ENCODE peak calls at places on chromosome 3, in nine cellular contexts. S is fibroblast of the aortic adventitia, X is fibroblast of villous mesenchyme, Q is upper lobe of right lung, P is HFF-Myc, U is lower leg skin, K is choroid plexus epithelial cell, Z is tibial artery, I is AG09309. A is an unnamed sample.
A peak's percentile ranks its signal among the peaks of the same experiment; 100 is the strongest.

GRCh38 chr3:158808697-158809096 is 6.8 kb downstream of the MFSD1 start:
- DNase-seq in S (peak; percentile 18), X (peak; percentile 13), Q (no peak), P (peak; percentile 36), U (no peak), K (peak; percentile 63), Z (no peak), I (peak; percentile 21), A (peak; percentile 71)

GRCh38 chr3:193842029-193842782 is 249.2 kb downstream of the OPA1 start:
- DNase-seq in S (no peak), X (no peak), Q (peak; percentile 67), P (no peak), U (peak; percentile 85), K (no peak), Z (peak; percentile 38), I (no peak), A (no peak)

GRCh38 chr3:4994144-4994730 is 15.0 kb downstream of the BHLHE40 start:
- DNase-seq in S (peak; percentile 41), X (peak; percentile 52), Q (no peak), P (no peak), U (no peak), K (peak; percentile 52), Z (no peak), I (no peak), A (peak; percentile 49)

GRCh38 chr3:136075218-136075808 is 109.8 kb downstream of the PPP2R3A start:
- DNase-seq in S (peak; percentile 90), X (peak; percentile 86), Q (no peak), P (peak; percentile 72), U (no peak), K (peak; percentile 92), Z (peak; percentile 74), I (no peak), A (peak; percentile 79)

GRCh38 chr3:139797724-139798343 is 120.1 kb upstream of the NMNAT3 start:
- DNase-seq in S (peak; percentile 47), X (peak; percentile 57), Q (no peak), P (no peak), U (no peak), K (peak; percentile 69), Z (no peak), I (no peak), A (peak; percentile 51)

GRCh38 chr3:85725809-85726208 is 767.0 kb downstream of the CADM2 start:
- DNase-seq in S (no peak), X (no peak), Q (no peak), P (no peak), U (no peak), K (no peak), Z (no peak), I (no peak), A (peak; percentile 1)

GRCh38 chr3:5520237-5520636 is 332.7 kb downstream of the EDEM1 start:
- DNase-seq in S (no peak), X (no peak), Q (no peak), P (no peak), U (no peak), K (no peak), Z (no peak), I (no peak), A (no peak)

GRCh38 chr3:52046186-52046913 is 10.0 kb downstream of the DUSP7 start:
- DNase-seq in S (peak; percentile 93), X (peak; percentile 95), Q (no peak), P (peak; percentile 91), U (no peak), K (peak; percentile 89), Z (peak; percentile 80), I (peak; percentile 94), A (peak; percentile 95)

GRCh38 chr3:152222327-152222726 is 46.4 kb upstream of the MBNL1 start:
- DNase-seq in S (peak; percentile 89), X (peak; percentile 42), Q (no peak), P (no peak), U (no peak), K (peak; percentile 82), Z (no peak), I (peak; percentile 50), A (peak; percentile 29)

GRCh38 chr3:81985996-81986723 is 224.7 kb upstream of the GBE1 start:
- DNase-seq in S (no peak), X (no peak), Q (no peak), P (no peak), U (no peak), K (no peak), Z (no peak), I (no peak), A (no peak)

GRCh38 chr3:2511356-2511755 is 412.7 kb downstream of the CNTN4 start:
- DNase-seq in S (no peak), X (no peak), Q (no peak), P (no peak), U (no peak), K (no peak), Z (no peak), I (no peak), A (no peak)

GRCh38 chr3:65402597-65402996 is 636.1 kb downstream of the MAGI1 start:
- DNase-seq in S (peak; percentile 69), X (peak; percentile 29), Q (no peak), P (peak; percentile 67), U (no peak), K (peak; percentile 67), Z (peak; percentile 24), I (peak; percentile 78), A (peak; percentile 88)

GRCh38 chr3:66023728-66024390 is 14.9 kb downstream of the MAGI1 start:
- DNase-seq in S (no peak), X (peak; percentile 54), Q (no peak), P (no peak), U (no peak), K (no peak), Z (no peak), I (no peak), A (no peak)

GRCh38 chr3:126021224-126021623 is 52.2 kb downstream of the ROPN1B start:
- DNase-seq in S (no peak), X (peak; percentile 39), Q (no peak), P (no peak), U (peak; percentile 54), K (no peak), Z (no peak), I (no peak), A (no peak)

GRCh38 chr3:11059090-11059798 is 66.7 kb downstream of the SLC6A1 start:
- DNase-seq in S (peak; percentile 78), X (peak; percentile 70), Q (no peak), P (peak; percentile 42), U (peak; percentile 82), K (peak; percentile 83), Z (peak; percentile 53), I (peak; percentile 52), A (peak; percentile 68)

GRCh38 chr3:186637661-186638060 is 2.5 kb upstream of the FETUB start:
- DNase-seq in S (no peak), X (no peak), Q (no peak), P (no peak), U (no peak), K (no peak), Z (no peak), I (no peak), A (no peak)

GRCh38 chr3:43162573-43163084 is 56.8 kb upstream of the POMGNT2 start:
- DNase-seq in S (no peak), X (no peak), Q (no peak), P (no peak), U (no peak), K (no peak), Z (no peak), I (no peak), A (no peak)

GRCh38 chr3:113953677-113954076 is 5.9 kb downstream of the ZDHHC23 start:
- DNase-seq in S (no peak), X (no peak), Q (no peak), P (no peak), U (no peak), K (peak; percentile 34), Z (no peak), I (no peak), A (peak; percentile 30)

GRCh38 chr3:170038434-170039110 is 777 bp downstream of the GPR160 start:
- DNase-seq in S (no peak), X (no peak), Q (peak; percentile 83), P (no peak), U (no peak), K (no peak), Z (no peak), I (no peak), A (no peak)
- TF ChIP-seq CTCF in S (peak; percentile 12), X (no peak), Q (peak; percentile 27), P (no peak), U (no peak), K (no peak), Z (no peak), I (no peak), A (peak; percentile 5)

GRCh38 chr3:130733236-130733884 is 13.3 kb downstream of the PIK3R4 start:
- DNase-seq in S (no peak), X (peak; percentile 48), Q (no peak), P (no peak), U (no peak), K (no peak), Z (no peak), I (no peak), A (no peak)

GRCh38 chr3:130731817-130732216 is 14.8 kb downstream of the PIK3R4 start:
- DNase-seq in S (no peak), X (no peak), Q (no peak), P (no peak), U (no peak), K (no peak), Z (no peak), I (no peak), A (no peak)

GRCh38 chr3:130725746-130726145 is 20.9 kb downstream of the PIK3R4 start:
- DNase-seq in S (peak; percentile 13), X (no peak), Q (no peak), P (no peak), U (no peak), K (no peak), Z (no peak), I (no peak), A (no peak)

GRCh38 chr3:130729154-130729553 is 17.5 kb downstream of the PIK3R4 start:
- DNase-seq in S (no peak), X (no peak), Q (no peak), P (no peak), U (no peak), K (no peak), Z (no peak), I (no peak), A (no peak)

GRCh38 chr3:130728037-130728436 is 18.6 kb downstream of the PIK3R4 start:
- DNase-seq in S (no peak), X (no peak), Q (no peak), P (no peak), U (no peak), K (no peak), Z (no peak), I (no peak), A (no peak)
- H3K4me3 ChIP-seq in S (no peak overlapping the region), X (no peak overlapping the region), Q (no peak overlapping the region), P (no peak overlapping the region), U (no peak overlapping the region), K (no peak overlapping the region), Z (no peak overlapping the region), I (no peak overlapping the region), A (no peak overlapping the region)

DNA sequence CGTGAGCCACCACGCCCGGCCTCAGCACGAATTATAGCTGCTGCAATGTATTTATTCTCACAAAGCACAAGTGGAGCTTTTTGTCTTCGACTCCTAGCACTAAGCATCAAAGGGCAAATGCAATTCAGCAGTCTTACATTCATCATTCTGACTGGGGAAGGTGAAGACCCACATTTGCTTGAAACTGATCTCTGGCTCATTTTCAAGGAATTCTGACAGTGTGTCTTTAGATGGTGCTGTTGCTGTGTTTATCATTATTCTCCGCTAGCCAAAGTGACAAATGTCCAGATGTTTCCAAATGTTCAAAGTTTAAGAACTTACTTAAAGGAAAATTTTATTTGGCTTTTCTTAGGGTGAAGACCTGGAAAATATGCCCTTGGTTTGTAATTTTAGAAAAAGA is 55.9 kb downstream of the SGO1 start:
- DNase-seq in S (no peak), X (no peak), Q (no peak), P (no peak), U (no peak), K (no peak), Z (no peak), I (no peak), A (no peak)
- TF ChIP-seq CTCF in S (no peak), X (no peak), Q (no peak), P (no peak), U (no peak), K (no peak), Z (no peak), I (no peak), A (no peak)

GRCh38 chr3:34483290-34483887 is 685.0 kb downstream of the PDCD6IP start:
- DNase-seq in S (no peak), X (no peak), Q (no peak), P (no peak), U (no peak), K (no peak), Z (no peak), I (no peak), A (peak; percentile 0)
- H3K4me3 ChIP-seq in S (no peak overlapping the region), X (no peak overlapping the region), Q (peak overlapping the region; percentile 21), P (no peak overlapping the region), U (no peak overlapping the region), K (no peak overlapping the region), Z (peak overlapping the region; percentile 32), I (no peak overlapping the region), A (no peak overlapping the region)